ENCODE peak calls at places on chromosomes 4 and X, in ten cellular contexts. S, W, I, E, R, M, F, Z, P and C are unnamed samples.

GRCh38 chr4:47065099-47065498 is 33.7 kb downstream of the GABRB1 start:
- DNase-seq in S (no peak), W (no peak), I (no peak), E (no peak), R (no peak), M (no peak), F (no peak), Z (no peak), P (no peak), C (no peak)

GRCh38 chr4:118711047-118711446 is 25.9 kb downstream of the METTL14 start:
- DNase-seq in S (no peak), W (no peak), I (no peak), E (no peak), R (no peak), M (no peak), F (no peak), Z (no peak), P (no peak), C (no peak)

GRCh38 chr4:144648042-144648441 is 2.1 kb downstream of the HHIP start:
- DNase-seq in S (no peak), W (no peak), I (no peak), E (no peak), R (no peak), M (no peak), F (no peak), Z (no peak), P (no peak), C (no peak)

GRCh38 chrX:132023117-132023895 is at the start of gene STK26:
- DNase-seq in S (peak), W (peak), I (peak), E (no peak), R (peak), M (peak), F (peak), Z (peak), P (peak), C (peak)

GRCh38 chr4:139658185-139658584 is 7.4 kb upstream of the MGST2 start:
- DNase-seq in S (no peak), W (no peak), I (no peak), E (no peak), R (no peak), M (no peak), F (no peak), Z (no peak), P (no peak), C (no peak)

GRCh38 chrX:129726307-129727111 is 12.3 kb upstream of the XPNPEP2 start:
- DNase-seq in S (peak), W (peak), I (peak), E (peak), R (peak), M (no peak), F (peak), Z (no peak), P (peak), C (peak)

GRCh38 chr4:40288547-40288946 is 46.6 kb upstream of the CHRNA9 start:
- DNase-seq in S (no peak), W (no peak), I (no peak), E (no peak), R (no peak), M (no peak), F (no peak), Z (no peak), P (no peak), C (no peak)

GRCh38 chr4:40581254-40582140 is 48.2 kb downstream of the RBM47 start:
- DNase-seq in S (no peak), W (no peak), I (no peak), E (no peak), R (no peak), M (no peak), F (no peak), Z (peak), P (no peak), C (no peak)

GRCh38 chrX:103309860-103310591 is 764 bp downstream of the BEX2 start:
- DNase-seq in S (no peak), W (no peak), I (no peak), E (no peak), R (peak), M (no peak), F (no peak), Z (no peak), P (no peak), C (no peak)

GRCh38 chr4:3201718-3202702 is 46.9 kb upstream of the MSANTD1 start:
- DNase-seq in S (peak), W (peak), I (peak), E (no peak), R (no peak), M (peak), F (peak), Z (no peak), P (no peak), C (no peak)

GRCh38 chrX:19739683-19740082 is 147.7 kb downstream of the SH3KBP1 start:
- DNase-seq in S (peak), W (peak), I (peak), E (no peak), R (no peak), M (peak), F (peak), Z (peak), P (peak), C (peak)

GRCh38 chrX:132490086-132490419 is 1.2 kb upstream of the MBNL3 start:
- DNase-seq in S (no peak), W (no peak), I (no peak), E (no peak), R (no peak), M (no peak), F (no peak), Z (peak), P (no peak), C (peak)

GRCh38 chr4:1309261-1310010 is 19.7 kb downstream of the MAEA start:
- DNase-seq in S (peak), W (peak), I (peak), E (peak), R (no peak), M (peak), F (peak), Z (no peak), P (peak), C (peak)

GRCh38 chrX:2401590-2402360 is 99.0 kb downstream of the DHRSX start:
- DNase-seq in S (peak), W (no peak), I (no peak), E (no peak), R (no peak), M (no peak), F (no peak), Z (no peak), P (no peak), C (no peak)